ENCODE peak calls at places on chromosomes 6 and 20, in four cellular contexts. A is GM12892; E is activated T-cell treated with anti-CD3 and anti-CD28 coated beads, Interleukin-2, amount 50 U/mL, for 1 hour; U is neural crest cell. N is an unnamed sample.

GRCh38 chr6:36443951-36444428 is 1.2 kb downstream of the KCTD20 start:
- DNase-seq in A (no peak), E (no peak), U (no peak), N (no peak)

GRCh38 chr6:111731404-111732195 is 125.9 kb upstream of the TRAF3IP2 start:
- DNase-seq in A (no peak), E (no peak), U (peak; percentile 44), N (no peak)

GRCh38 chr20:39623584-39624234 is 661.6 kb downstream of the DHX35 start:
- DNase-seq in A (no peak), E (no peak), U (no peak), N (no peak)

GRCh38 chr6:140050232-140050995 is 676.0 kb upstream of the CITED2 start:
- DNase-seq in A (no peak), E (no peak), U (no peak), N (no peak)

GRCh38 chr6:159483259-159483658 is 209.8 kb downstream of the SOD2 start:
- DNase-seq in A (no peak), E (no peak), U (no peak), N (no peak)

GRCh38 chr6:3517350-3517749 is 60.5 kb upstream of the SLC22A23 start:
- DNase-seq in A (no peak), E (no peak), U (no peak), N (no peak)

GRCh38 chr6:15132854-15133670 is 112.8 kb upstream of the JARID2 start:
- DNase-seq in A (no peak), E (no peak), U (no peak), N (no peak)

GRCh38 chr6:104591573-104592334 is 268.0 kb downstream of the HACE1 start:
- DNase-seq in A (no peak), E (no peak), U (no peak), N (no peak)

GRCh38 chr6:111663692-111664564 is 58.2 kb upstream of the TRAF3IP2 start:
- DNase-seq in A (no peak), E (no peak), U (peak; percentile 67), N (no peak)

GRCh38 chr6:148203970-148204369 is 138.7 kb upstream of the SASH1 start:
- DNase-seq in A (no peak), E (peak; percentile 44), U (no peak), N (no peak)

GRCh38 chr6:68633654-68634502 is 1.2 kb upstream of the ADGRB3 start:
- DNase-seq in A (no peak), E (no peak), U (no peak), N (no peak)

GRCh38 chr20:58900292-58900931 is 47.9 kb downstream of the GNAS start:
- DNase-seq in A (no peak), E (no peak), U (no peak), N (no peak)

GRCh38 chr6:70312165-70312564 is 9.3 kb upstream of the COL9A1 start:
- DNase-seq in A (no peak), E (no peak), U (no peak), N (no peak)

GRCh38 chr20:44114755-44115044 is 72.3 kb downstream of the JPH2 start:
- DNase-seq in A (no peak), E (no peak), U (no peak), N (no peak)

GRCh38 chr6:143504369-143504768 is 7.2 kb downstream of the FUCA2 start:
- DNase-seq in A (no peak), E (no peak), U (no peak), N (no peak)

GRCh38 chr6:21873562-21873961 is 280.0 kb downstream of the SOX4 start:
- DNase-seq in A (no peak), E (no peak), U (no peak), N (no peak)

GRCh38 chr6:27562027-27562410 is 89.1 kb upstream of the ZNF184 start:
- DNase-seq in A (no peak), E (no peak), U (no peak), N (no peak)

GRCh38 chr20:45111799-45112471 is 3.0 kb downstream of the WFDC5 start:
- DNase-seq in A (no peak), E (no peak), U (peak; percentile 23), N (no peak)

GRCh38 chr6:68777956-68778355 is 142.9 kb downstream of the ADGRB3 start:
- DNase-seq in A (no peak), E (no peak), U (no peak), N (no peak)

N was measured in NCI-H1930.